ENCODE peak calls at places on chromosome 3, in five cellular contexts. I is T-helper 1 cell, K is natural killer cell, T is body of pancreas, W is epithelial cell of proximal tubule. H is an unnamed sample.

GRCh38 chr3:137121704-137122314 is 164.0 kb downstream of the IL20RB start:
- DNase-seq in I (no peak), W (no peak), K (no peak), T (no peak), H (peak)

GRCh38 chr3:33977227-33977626 is 178.8 kb downstream of the PDCD6IP start:
- DNase-seq in I (no peak), K (no peak), T (no peak), W (no peak), H (no peak)

GRCh38 chr3:52488746-52489145 is 6.4 kb upstream of the STAB1 start:
- DNase-seq in W (no peak), T (no peak), K (no peak), I (no peak), H (no peak)

GRCh38 chr3:56796202-56796601 is 5.5 kb downstream of the ARHGEF3 start:
- DNase-seq in K (no peak), W (no peak), T (peak), I (no peak), H (no peak)

GRCh38 chr3:146772211-146772743 is 167.1 kb upstream of the PLSCR5 start:
- DNase-seq in K (no peak), W (no peak), I (no peak), T (no peak), H (peak)

GRCh38 chr3:138289260-138289659 is 40.4 kb downstream of the NME9 start:
- DNase-seq in I (no peak), K (no peak), T (no peak), W (no peak), H (no peak)

GRCh38 chr3:135739755-135740154 is 225.8 kb upstream of the PPP2R3A start:
- DNase-seq in I (no peak), T (no peak), K (no peak), W (no peak), H (no peak)

GRCh38 chr3:128343287-128344045 is 123.2 kb downstream of the DNAJB8 start:
- DNase-seq in K (no peak), T (peak), I (no peak), W (no peak), H (no peak)

GRCh38 chr3:50123394-50124361 is 31.4 kb upstream of the SEMA3F start:
- DNase-seq in T (no peak), I (no peak), K (no peak), W (no peak), H (no peak)

GRCh38 chr3:127915115-127915936 is at the start of gene KBTBD12:
- DNase-seq in I (no peak), T (peak), K (no peak), W (no peak), H (peak)